ENCODE peak calls at places on chromosomes 3 and 15, in eight cellular contexts. I is keratinocyte; J is choroid plexus epithelial cell; B is stimulated activated CD4-positive, alpha-beta T cell treated with anti-CD3 and anti-CD28 coated beads, Interleukin-1b, Interleukin-23, amount 100 ng/mL, for 48 hours; F is dorsolateral prefrontal cortex; R is H9; H is GM04504; Q is tibial artery. A is an unnamed sample.

GRCh38 chr15:92196342-92196741 is 197.3 kb upstream of the ST8SIA2 start:
- DNase-seq in I (no peak), B (no peak), R (no peak), F (no peak), J (no peak), Q (no peak), H (no peak), A (no peak)

GRCh38 chr3:146626384-146627122 is 21.4 kb upstream of the PLSCR5 start:
- DNase-seq in F (no peak), J (no peak), Q (no peak), R (no peak), B (no peak), H (no peak), I (no peak), A (no peak)

GRCh38 chr3:123641084-123641462 is 56.2 kb upstream of the HACD2 start:
- DNase-seq in H (no peak), Q (no peak), B (no peak), J (no peak), F (no peak), R (no peak), I (no peak), A (no peak)

GRCh38 chr3:154540950-154541604 is 111.1 kb upstream of the GPR149 start:
- DNase-seq in B (no peak), F (no peak), H (no peak), I (peak; percentile 9), R (no peak), J (no peak), Q (no peak), A (no peak)

GRCh38 chr15:38672814-38673292 is 108.2 kb upstream of the RASGRP1 start:
- DNase-seq in B (peak; percentile 41), R (no peak), I (no peak), Q (no peak), F (no peak), J (no peak), H (no peak), A (no peak)

GRCh38 chr3:177282028-177282655 is 84.9 kb upstream of the TBL1XR1 start:
- DNase-seq in J (no peak), F (no peak), R (no peak), H (no peak), I (no peak), B (no peak), Q (no peak), A (no peak)

GRCh38 chr3:183774631-183775030 is 50.7 kb downstream of the MAP6D1 start:
- DNase-seq in J (peak; percentile 71), F (no peak), H (no peak), I (no peak), B (no peak), R (no peak), Q (no peak), A (peak; percentile 53)

GRCh38 chr3:140499114-140499757 is 178.6 kb upstream of the TRIM42 start:
- DNase-seq in I (peak; percentile 9), Q (no peak), R (no peak), H (no peak), B (no peak), F (no peak), J (peak; percentile 57), A (no peak)

GRCh38 chr3:126365351-126366274 is 8.4 kb upstream of the KLF15 start:
- DNase-seq in H (no peak), F (peak; percentile 13), I (no peak), B (no peak), R (no peak), J (peak; percentile 19), Q (no peak), A (no peak)

GRCh38 chr3:12681586-12682371 is 17.9 kb upstream of the RAF1 start:
- DNase-seq in Q (peak; percentile 45), F (no peak), B (no peak), I (no peak), H (peak; percentile 69), R (no peak), J (peak; percentile 81), A (no peak)

GRCh38 chr3:168289480-168289879 is 193.8 kb upstream of the GOLIM4 start:
- DNase-seq in Q (no peak), H (no peak), R (no peak), F (no peak), J (no peak), I (no peak), B (no peak), A (no peak)

GRCh38 chr15:65841121-65841930 is 28.0 kb upstream of the RAB11A start:
- DNase-seq in I (no peak), B (no peak), J (peak; percentile 46), R (no peak), H (no peak), Q (peak; percentile 61), F (no peak), A (no peak)

GRCh38 chr15:78047631-78048409 is 29.7 kb downstream of the TBC1D2B start:
- DNase-seq in Q (peak; percentile 61), R (no peak), H (no peak), I (no peak), J (peak; percentile 91), F (no peak), B (no peak), A (no peak)

GRCh38 chr3:77041156-77041696 is 1.3 kb downstream of the ROBO2 start:
- DNase-seq in J (no peak), I (no peak), R (no peak), H (no peak), Q (no peak), B (no peak), F (no peak), A (no peak)

GRCh38 chr3:54283470-54283869 is 161.1 kb downstream of the CACNA2D3 start:
- DNase-seq in R (no peak), H (no peak), J (no peak), B (no peak), F (no peak), Q (no peak), I (no peak), A (no peak)